ENCODE peak calls at places on chromosome 18, in five cellular contexts. Y is RWPE1, G is Calu3, U is CD14-positive monocyte, C is AG10803. A is an unnamed sample.

GRCh38 chr18:5515007-5515744 is 28.6 kb downstream of the EPB41L3 start:
- DNase-seq in U (no peak), G (no peak), Y (no peak), C (no peak), A (no peak)

GRCh38 chr18:68484241-68484640 is 230.7 kb downstream of the TMX3 start:
- DNase-seq in U (no peak), G (no peak), C (no peak), Y (peak; percentile 4), A (no peak)

GRCh38 chr18:69557246-69557781 is 156.6 kb downstream of the DOK6 start:
- DNase-seq in U (no peak), G (no peak), Y (no peak), C (no peak), A (no peak)

GRCh38 chr18:59381949-59382348 is 22.9 kb upstream of the LMAN1 start:
- DNase-seq in U (no peak), G (no peak), Y (no peak), C (no peak), A (no peak)

GRCh38 chr18:58937913-58938312 is 73.2 kb downstream of the ZNF532 start:
- DNase-seq in Y (no peak), C (no peak), G (no peak), U (no peak), A (no peak)

GRCh38 chr18:45106331-45106774 is 425.7 kb downstream of the SETBP1 start:
- DNase-seq in C (peak; percentile 95), G (no peak), Y (no peak), U (peak; percentile 73), A (no peak)

GRCh38 chr18:65753520-65753919 is 2.7 kb downstream of the CDH7 start:
- DNase-seq in Y (no peak), C (no peak), U (no peak), G (peak; percentile 50), A (no peak)

GRCh38 chr18:22300665-22301636 is 116.8 kb downstream of the CTAGE1 start:
- DNase-seq in U (no peak), C (no peak), Y (no peak), G (peak; percentile 65), A (no peak)

GRCh38 chr18:8661754-8662573 is 43.4 kb upstream of the MTCL1 start:
- DNase-seq in Y (peak; percentile 36), G (peak; percentile 48), U (no peak), C (peak; percentile 55), A (no peak)

GRCh38 chr18:57077005-57077735 is 69.7 kb upstream of the BOD1L2 start:
- DNase-seq in U (no peak), G (no peak), C (no peak), Y (no peak), A (no peak)

GRCh38 chr18:26547302-26548143 is 830 bp downstream of the KCTD1 start:
- DNase-seq in G (peak; percentile 78), Y (peak; percentile 66), U (no peak), C (peak; percentile 76), A (peak; percentile 94)

GRCh38 chr18:75926811-75927210 is 499.3 kb upstream of the SMIM21 start:
- DNase-seq in G (no peak), Y (peak; percentile 28), U (no peak), C (no peak), A (no peak)

GRCh38 chr18:79770826-79771225 is 26.9 kb upstream of the KCNG2 start:
- DNase-seq in G (no peak), U (peak; percentile 16), Y (no peak), C (no peak), A (no peak)

GRCh38 chr18:33751613-33752221 is 173.7 kb downstream of the ASXL3 start:
- DNase-seq in Y (no peak), G (no peak), C (peak; percentile 30), U (no peak), A (no peak)

GRCh38 chr18:3481696-3482210 is 31.8 kb downstream of the TGIF1 start:
- DNase-seq in C (peak; percentile 16), U (no peak), G (peak; percentile 36), Y (peak; percentile 37), A (no peak)

GRCh38 chr18:3479978-3480377 is 30.0 kb downstream of the TGIF1 start:
- DNase-seq in G (no peak), C (no peak), U (no peak), Y (no peak), A (no peak)

GRCh38 chr18:3478262-3478978 is 28.4 kb downstream of the TGIF1 start:
- DNase-seq in C (peak; percentile 73), U (no peak), G (no peak), Y (no peak), A (no peak)

GRCh38 chr18:3482258-3482657 is 32.3 kb downstream of the TGIF1 start:
- DNase-seq in G (no peak), Y (no peak), C (no peak), U (no peak), A (no peak)

GRCh38 chr18:3480827-3481226 is 30.9 kb downstream of the TGIF1 start:
- DNase-seq in U (no peak), Y (no peak), G (no peak), C (no peak), A (no peak)
- TF ChIP-seq CTCF in U (no peak), Y (no peak), G (no peak), C (no peak), A (no peak)

GRCh38 chr18:49021076-49021432 is 70.3 kb upstream of the SMAD7 start:
- DNase-seq in U (peak; percentile 30), C (no peak), Y (no peak), G (no peak), A (peak; percentile 82)

GRCh38 chr18:49020129-49020528 is 69.4 kb upstream of the SMAD7 start:
- DNase-seq in U (peak; percentile 38), G (no peak), C (no peak), Y (no peak), A (peak; percentile 72)

GRCh38 chr18:49022311-49023280 is 71.8 kb upstream of the SMAD7 start:
- DNase-seq in C (no peak), G (no peak), U (no peak), Y (no peak), A (peak; percentile 65)

GRCh38 chr18:49020621-49021021 is 69.9 kb upstream of the SMAD7 start:
- DNase-seq in Y (no peak), C (no peak), G (no peak), U (peak; percentile 22), A (peak; percentile 82)

DNA sequence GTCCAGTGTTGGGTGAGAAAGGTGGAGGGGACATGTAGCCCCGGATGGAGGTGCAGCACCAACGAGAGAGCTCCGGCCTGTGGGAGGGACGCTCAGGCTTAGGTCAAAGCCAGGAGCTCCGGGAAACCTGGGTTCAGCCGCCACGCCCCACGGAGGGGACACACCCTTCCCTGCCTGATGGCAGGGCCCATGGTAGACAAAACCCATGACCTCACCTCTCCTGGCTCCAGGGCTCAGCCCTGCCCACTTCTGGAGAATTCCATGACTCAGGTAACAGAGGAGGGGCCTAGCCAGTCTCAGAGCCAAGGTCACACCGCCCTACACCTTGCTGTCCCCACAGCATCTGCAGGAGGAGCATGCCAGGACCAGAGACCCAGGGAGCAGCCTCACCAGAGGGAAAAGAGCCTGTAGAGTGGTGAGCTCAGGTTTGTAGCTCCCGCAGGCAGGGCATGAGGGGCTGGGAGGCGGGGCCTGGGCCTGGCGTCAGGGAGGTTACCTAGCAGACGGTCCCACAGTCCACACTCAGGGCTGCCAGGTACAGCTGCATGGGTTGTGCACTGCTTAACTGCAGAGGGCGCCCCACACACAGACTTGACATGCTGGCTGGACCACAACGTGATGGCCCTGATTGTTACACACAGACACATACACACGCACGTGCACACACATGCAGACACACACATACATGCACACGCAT is 70.8 kb upstream of the SMAD7 start:
- DNase-seq in G (peak; percentile 85), C (peak; percentile 37), U (peak; percentile 36), Y (peak; percentile 72), A (peak; percentile 91)
- TF ChIP-seq CTCF in G (peak; percentile 61), C (peak; percentile 45), U (peak; percentile 66), Y (peak; percentile 33), A (peak; percentile 74)

GRCh38 chr18:63508634-63509033 is 31.9 kb downstream of the SERPINB5 start:
- DNase-seq in U (no peak), Y (no peak), G (no peak), C (no peak), A (no peak)

GRCh38 chr18:63505566-63506335 is 29.0 kb downstream of the SERPINB5 start:
- DNase-seq in C (peak; percentile 11), Y (peak; percentile 48), U (no peak), G (peak; percentile 66), A (no peak)

GRCh38 chr18:63511285-63511684 is 30.9 kb upstream of the SERPINB12 start:
- DNase-seq in Y (peak; percentile 28), C (peak; percentile 57), G (peak; percentile 61), U (no peak), A (no peak)

GRCh38 chr18:63506336-63506646 is 29.5 kb downstream of the SERPINB5 start:
- DNase-seq in Y (no peak), C (no peak), G (no peak), U (no peak), A (no peak)
- TF ChIP-seq CTCF in Y (no peak), C (no peak), G (no peak), U (peak; percentile 30), A (peak; percentile 44)

DNA sequence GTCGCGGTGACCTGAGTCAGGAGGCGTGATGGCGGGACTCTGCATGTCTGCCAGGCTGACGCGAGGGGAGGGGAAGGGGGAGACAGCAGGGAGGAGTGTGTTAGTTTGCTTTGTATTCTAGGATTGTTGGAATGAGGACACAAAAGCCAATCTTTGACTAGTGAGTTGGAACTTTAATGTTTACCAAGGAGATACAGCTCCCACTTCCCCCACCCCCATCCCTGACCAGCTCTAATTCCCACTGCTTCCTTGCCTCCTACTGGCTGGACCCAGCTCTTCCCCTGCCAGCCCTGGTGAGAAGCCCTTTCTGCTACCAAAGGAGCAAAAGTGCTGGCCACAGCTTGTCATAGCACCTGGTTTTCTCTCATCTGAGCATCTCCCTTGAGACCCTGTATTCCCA is 84.5 kb downstream of the CELF4 start:
- DNase-seq in U (no peak), Y (no peak), G (no peak), C (no peak), A (no peak)
- TF ChIP-seq CTCF in U (no peak), Y (no peak), G (no peak), C (no peak), A (no peak)

DNA sequence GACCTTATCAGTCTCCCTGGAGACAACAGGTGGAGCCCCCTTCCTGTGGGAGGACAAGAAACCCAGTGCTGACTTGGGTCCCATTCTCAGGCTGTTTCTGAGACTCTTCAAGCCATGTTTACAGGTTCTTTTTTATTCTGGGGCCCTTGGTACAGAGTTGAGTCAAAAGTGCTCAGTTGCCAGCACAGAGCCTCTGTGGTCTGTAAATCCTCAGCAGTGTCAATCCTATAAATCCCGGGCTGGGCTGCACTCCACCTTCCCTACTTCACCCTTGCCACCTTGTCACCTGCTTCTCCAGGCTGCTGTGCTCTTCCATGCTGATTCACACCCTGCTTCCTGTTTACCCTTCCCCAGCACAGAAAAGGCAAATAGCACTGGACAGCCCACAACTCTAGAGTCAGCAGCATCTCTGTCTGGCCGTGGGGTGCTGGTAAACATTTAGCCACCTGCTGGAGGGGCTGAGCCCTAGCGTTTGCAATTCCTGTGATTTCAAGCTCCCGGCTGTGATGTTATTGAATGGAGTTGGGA is 74.7 kb downstream of the TNFRSF11A start:
- DNase-seq in U (no peak), Y (no peak), C (no peak), G (peak; percentile 70), A (no peak)
- TF ChIP-seq CTCF in U (no peak), Y (no peak), C (peak; percentile 1), G (peak; percentile 52), A (peak; percentile 32)